ENCODE peak calls at places on chromosome 1, in seven cellular contexts. F is hepatic stellate cell; C is posterior vena cava; Z is activated gamma-delta T cell treated with anti-CD3 and anti-CD28 coated beads, Interleukin-2, amount 50 U/mL, for 16 hours; V is breast epithelium; U is amygdala; D is Right ventricle myocardium superior. K is an unnamed sample.

GRCh38 chr1:223444411-223444810 is 51.2 kb downstream of the CCDC185 start:
- DNase-seq in F (no peak), Z (no peak), V (no peak), C (no peak), U (no peak), D (no peak), K (no peak)

GRCh38 chr1:77762072-77762476 is 2.4 kb upstream of the USP33 start:
- DNase-seq in U (no peak), C (no peak), V (no peak), D (no peak), Z (no peak), F (peak; percentile 31), K (peak; percentile 62)

GRCh38 chr1:67146539-67146938 is 11.8 kb upstream of the C1orf141 start:
- DNase-seq in V (no peak), C (no peak), D (no peak), F (no peak), U (no peak), Z (no peak), K (no peak)

GRCh38 chr1:115238336-115239147 is 99.5 kb downstream of the NGF start:
- DNase-seq in Z (no peak), V (no peak), C (no peak), D (no peak), U (no peak), F (no peak), K (no peak)

GRCh38 chr1:112674440-112674985 is at the start of gene MOV10:
- DNase-seq in U (peak; percentile 74), F (peak; percentile 68), C (peak; percentile 92), D (peak; percentile 87), Z (peak; percentile 29), V (peak; percentile 76), K (peak; percentile 89)

GRCh38 chr1:15207031-15207828 is 39.8 kb upstream of the FHAD1 start:
- DNase-seq in Z (no peak), V (peak; percentile 41), C (peak; percentile 52), U (peak; percentile 67), D (no peak), F (no peak), K (no peak)

GRCh38 chr1:23384312-23385058 is 14.8 kb upstream of the ZNF436 start:
- DNase-seq in V (no peak), C (peak; percentile 74), D (no peak), U (no peak), F (peak; percentile 53), Z (no peak), K (peak; percentile 66)

GRCh38 chr1:114209971-114210370 is 56.3 kb upstream of the SYT6 start:
- DNase-seq in C (no peak), F (no peak), D (no peak), Z (no peak), V (no peak), U (no peak), K (no peak)

GRCh38 chr1:41404308-41404755 is 43.1 kb downstream of the FOXO6 start:
- DNase-seq in D (peak; percentile 66), V (no peak), C (no peak), U (no peak), Z (no peak), F (peak; percentile 59), K (peak; percentile 64)

GRCh38 chr1:243218059-243218458 is 37.0 kb downstream of the CEP170 start:
- DNase-seq in F (no peak), Z (no peak), V (no peak), U (no peak), C (no peak), D (no peak), K (no peak)

GRCh38 chr1:36305915-36306209 is 306 bp upstream of the SH3D21 start:
- DNase-seq in C (no peak), D (no peak), Z (no peak), V (no peak), F (no peak), U (no peak), K (no peak)

GRCh38 chr1:178628637-178629548 is 96.2 kb upstream of the RALGPS2 start:
- DNase-seq in Z (no peak), U (no peak), D (no peak), C (no peak), F (peak; percentile 77), V (no peak), K (peak; percentile 17)

GRCh38 chr1:95728841-95729240 is 494.8 kb downstream of the RWDD3 start:
- DNase-seq in Z (no peak), U (no peak), V (no peak), C (no peak), D (no peak), F (no peak), K (no peak)

GRCh38 chr1:96360036-96360795 is 361.4 kb upstream of the PTBP2 start:
- DNase-seq in D (no peak), C (no peak), U (no peak), F (no peak), Z (no peak), V (no peak), K (no peak)

GRCh38 chr1:44652445-44653106 is 21.7 kb downstream of the TMEM53 start:
- DNase-seq in Z (peak; percentile 70), C (peak; percentile 93), V (peak; percentile 77), F (peak; percentile 86), D (peak; percentile 85), U (peak; percentile 79), K (peak; percentile 83)

GRCh38 chr1:58162952-58163550 is 383.5 kb downstream of the OMA1 start:
- DNase-seq in U (peak; percentile 12), F (peak; percentile 23), C (no peak), V (no peak), D (peak; percentile 39), Z (no peak), K (peak; percentile 61)

GRCh38 chr1:25140073-25140797 is 92.1 kb downstream of the SYF2 start:
- DNase-seq in U (no peak), C (no peak), Z (no peak), V (no peak), F (no peak), D (no peak), K (peak; percentile 52)

GRCh38 chr1:113912594-113913311 is 7.6 kb downstream of the DCLRE1B start:
- DNase-seq in V (no peak), C (no peak), F (peak; percentile 72), Z (no peak), U (no peak), D (peak; percentile 58), K (peak; percentile 31)

GRCh38 chr1:112762541-112763141 is 47.5 kb upstream of the PPM1J start:
- DNase-seq in C (no peak), F (peak; percentile 33), Z (no peak), U (no peak), D (no peak), V (no peak), K (no peak)

GRCh38 chr1:53525595-53525994 is 66.4 kb downstream of the DMRTB1 start:
- DNase-seq in V (no peak), F (no peak), C (no peak), D (no peak), U (no peak), Z (no peak), K (no peak)

GRCh38 chr1:238892612-238893011 is 493.8 kb upstream of the CHRM3 start:
- DNase-seq in F (no peak), U (no peak), Z (no peak), D (no peak), C (no peak), V (no peak), K (peak; percentile 73)

GRCh38 chr1:100720751-100721150 is 1.2 kb downstream of the VCAM1 start:
- DNase-seq in Z (no peak), C (no peak), V (no peak), F (no peak), U (no peak), D (no peak), K (no peak)

GRCh38 chr1:29937356-29937755 is 701.0 kb downstream of the PTPRU start:
- DNase-seq in V (no peak), U (no peak), F (no peak), D (no peak), Z (no peak), C (no peak), K (no peak)

K was measured in Daoy.